ENCODE peak calls at places on chromosome 19, in ten cellular contexts. X is frontal cortex; U is T-helper 2 cell treated with Interferon-gamma antibody and Interleukin-4, amounts not matched to agents 5 μg/mL and 100 μg/mL, for 36 hours; D is COR-L47; A is GM23248; Y is substantia nigra; J is GM03348; M is stimulated activated CD8-positive, alpha-beta memory T cell treated with anti-CD3 and anti-CD28 coated beads, Interleukin-4, amount 100 ng/mL, for 4 hours; T is H9; I is naive thymus-derived CD8-positive, alpha-beta T cell. W is an unnamed sample.

GRCh38 chr19:29678484-29679106 is 13.3 kb downstream of the PLEKHF1 start:
- DNase-seq in X (no peak), D (no peak), J (no peak), Y (peak), M (no peak), U (no peak), A (peak), T (no peak), I (no peak), W (no peak)

GRCh38 chr19:42421591-42422031 is 5.6 kb downstream of the LIPE start:
- DNase-seq in I (no peak), X (no peak), J (no peak), M (no peak), A (peak), U (no peak), T (no peak), D (no peak), Y (no peak), W (no peak)

GRCh38 chr19:42683917-42684513 is 56.3 kb downstream of the PSG3 start:
- DNase-seq in M (no peak), D (no peak), I (no peak), A (peak), X (no peak), J (peak), T (no peak), Y (no peak), U (no peak), W (peak)

GRCh38 chr19:35519291-35519690 is 5.8 kb upstream of the DMKN start:
- DNase-seq in M (no peak), U (no peak), Y (no peak), T (no peak), J (peak), D (no peak), I (no peak), X (no peak), A (peak), W (no peak)

GRCh38 chr19:14517446-14517839 is 754 bp downstream of the DNAJB1 start:
- DNase-seq in J (no peak), I (no peak), Y (no peak), A (peak), X (no peak), D (no peak), T (no peak), M (no peak), U (no peak), W (peak)

GRCh38 chr19:56637976-56638555 is 4.9 kb upstream of the SMIM17 start:
- DNase-seq in J (peak), M (no peak), T (peak), Y (peak), D (no peak), X (peak), I (no peak), U (peak), A (peak), W (peak)

GRCh38 chr19:14479985-14480694 is 5.0 kb upstream of the PTGER1 start:
- DNase-seq in D (peak), X (no peak), Y (peak), I (peak), A (no peak), U (peak), J (peak), T (peak), M (peak), W (peak)

GRCh38 chr19:870963-871401 is 11.5 kb downstream of the CFD start:
- DNase-seq in T (no peak), J (no peak), D (peak), M (no peak), U (no peak), A (no peak), X (no peak), Y (peak), I (no peak), W (no peak)

GRCh38 chr19:16435238-16435911 is 36.4 kb downstream of the EPS15L1 start:
- DNase-seq in U (no peak), T (no peak), J (peak), I (no peak), A (peak), D (no peak), M (no peak), Y (peak), X (peak), W (no peak)